ENCODE peak calls at places on chromosomes 6 and 20, in eight cellular contexts. R, Z, H, V, K, T, C and E are unnamed samples.

GRCh38 chr6:10528170-10528981 is 7.2 kb downstream of the GCNT2 start:
- DNase-seq in R (no peak), Z (no peak), H (no peak), V (peak), K (no peak), T (peak), C (no peak), E (no peak)

GRCh38 chr6:156131221-156131903 is 645.8 kb upstream of the ARID1B start:
- DNase-seq in R (no peak), Z (no peak), H (no peak), V (no peak), K (no peak), T (no peak), C (no peak), E (no peak)

GRCh38 chr6:21914121-21914973 is 320.8 kb downstream of the SOX4 start:
- DNase-seq in R (peak), Z (peak), H (no peak), V (peak), K (no peak), T (no peak), C (no peak), E (no peak)

GRCh38 chr6:169701218-169701952 is 444 bp downstream of the WDR27 start:
- DNase-seq in R (no peak), Z (peak), H (no peak), V (no peak), K (no peak), T (no peak), C (no peak), E (no peak)

GRCh38 chr6:34911822-34912221 is 22.8 kb downstream of the ANKS1A start:
- DNase-seq in R (no peak), Z (no peak), H (no peak), V (no peak), K (no peak), T (no peak), C (no peak), E (no peak)

GRCh38 chr6:166476061-166476591 is 93.4 kb upstream of the MPC1 start:
- DNase-seq in R (no peak), Z (no peak), H (peak), V (peak), K (no peak), T (no peak), C (no peak), E (no peak)

GRCh38 chr20:37764333-37764935 is 70.6 kb downstream of the CTNNBL1 start:
- DNase-seq in R (no peak), Z (no peak), H (no peak), V (no peak), K (no peak), T (no peak), C (no peak), E (no peak)

GRCh38 chr20:50679753-50680105 is 11.6 kb downstream of the RIPOR3 start:
- DNase-seq in R (no peak), Z (no peak), H (no peak), V (peak), K (no peak), T (no peak), C (no peak), E (no peak)

GRCh38 chr6:166341915-166342292 is 441 bp downstream of the SFT2D1 start:
- DNase-seq in R (no peak), Z (no peak), H (no peak), V (no peak), K (no peak), T (no peak), C (no peak), E (no peak)

GRCh38 chr6:130324657-130325056 is 41.2 kb upstream of the TMEM200A start:
- DNase-seq in R (no peak), Z (no peak), H (no peak), V (no peak), K (no peak), T (no peak), C (no peak), E (no peak)

GRCh38 chr6:154485784-154486183 is 24.7 kb downstream of the CNKSR3 start:
- DNase-seq in R (no peak), Z (no peak), H (no peak), V (no peak), K (no peak), T (no peak), C (no peak), E (no peak)

GRCh38 chr20:11267762-11268335 is 594.0 kb upstream of the JAG1 start:
- DNase-seq in R (no peak), Z (no peak), H (no peak), V (no peak), K (no peak), T (no peak), C (no peak), E (no peak)

GRCh38 chr6:44254957-44255808 is 2.1 kb downstream of the SLC35B2 start:
- DNase-seq in R (no peak), Z (no peak), H (peak), V (peak), K (no peak), T (peak), C (peak), E (no peak)
- TF ChIP-seq POLR2A in R (no peak), Z (no peak), H (no peak), V (no peak), K (no peak), T (no peak), C (no peak), E (peak)

GRCh38 chr6:53302678-53303360 is 45.9 kb downstream of the ELOVL5 start:
- DNase-seq in R (no peak), Z (no peak), H (no peak), V (no peak), K (no peak), T (peak), C (no peak), E (no peak)
- TF ChIP-seq POLR2A in R (no peak), Z (no peak), H (no peak), V (no peak), K (no peak), T (no peak), C (no peak), E (no peak)

GRCh38 chr6:45422541-45423110 is 44.9 kb upstream of the SUPT3H start:
- DNase-seq in R (no peak), Z (no peak), H (peak), V (peak), K (no peak), T (peak), C (no peak), E (no peak)

GRCh38 chr6:45420083-45420908 is 42.6 kb upstream of the SUPT3H start:
- DNase-seq in R (no peak), Z (no peak), H (peak), V (no peak), K (no peak), T (no peak), C (no peak), E (no peak)

GRCh38 chr6:45420909-45421699 is 43.4 kb upstream of the SUPT3H start:
- DNase-seq in R (no peak), Z (no peak), H (no peak), V (no peak), K (no peak), T (no peak), C (no peak), E (no peak)

GRCh38 chr6:45423111-45423900 is 45.6 kb upstream of the SUPT3H start:
- DNase-seq in R (peak), Z (no peak), H (peak), V (peak), K (no peak), T (no peak), C (peak), E (no peak)

GRCh38 chr6:45421700-45422540 is 44.2 kb upstream of the SUPT3H start:
- DNase-seq in R (peak), Z (peak), H (peak), V (peak), K (peak), T (peak), C (peak), E (no peak)
- TF ChIP-seq POLR2A in R (no peak), Z (no peak), H (no peak), V (no peak), K (no peak), T (no peak), C (no peak), E (no peak)

GRCh38 chr20:57391439-57392129 is 388 bp downstream of the RBM38 start:
- DNase-seq in R (no peak), Z (no peak), H (peak), V (peak), K (no peak), T (no peak), C (no peak), E (no peak)

GRCh38 chr20:57393321-57394086 is 2.3 kb downstream of the RBM38 start:
- DNase-seq in R (no peak), Z (peak), H (peak), V (no peak), K (no peak), T (no peak), C (no peak), E (no peak)

GRCh38 chr20:57394087-57395082 is 3.2 kb downstream of the RBM38 start:
- DNase-seq in R (no peak), Z (no peak), H (peak), V (peak), K (no peak), T (no peak), C (no peak), E (no peak)

GRCh38 chr20:57392130-57392445 is 892 bp downstream of the RBM38 start:
- DNase-seq in R (no peak), Z (no peak), H (peak), V (no peak), K (no peak), T (no peak), C (no peak), E (no peak)

DNA sequence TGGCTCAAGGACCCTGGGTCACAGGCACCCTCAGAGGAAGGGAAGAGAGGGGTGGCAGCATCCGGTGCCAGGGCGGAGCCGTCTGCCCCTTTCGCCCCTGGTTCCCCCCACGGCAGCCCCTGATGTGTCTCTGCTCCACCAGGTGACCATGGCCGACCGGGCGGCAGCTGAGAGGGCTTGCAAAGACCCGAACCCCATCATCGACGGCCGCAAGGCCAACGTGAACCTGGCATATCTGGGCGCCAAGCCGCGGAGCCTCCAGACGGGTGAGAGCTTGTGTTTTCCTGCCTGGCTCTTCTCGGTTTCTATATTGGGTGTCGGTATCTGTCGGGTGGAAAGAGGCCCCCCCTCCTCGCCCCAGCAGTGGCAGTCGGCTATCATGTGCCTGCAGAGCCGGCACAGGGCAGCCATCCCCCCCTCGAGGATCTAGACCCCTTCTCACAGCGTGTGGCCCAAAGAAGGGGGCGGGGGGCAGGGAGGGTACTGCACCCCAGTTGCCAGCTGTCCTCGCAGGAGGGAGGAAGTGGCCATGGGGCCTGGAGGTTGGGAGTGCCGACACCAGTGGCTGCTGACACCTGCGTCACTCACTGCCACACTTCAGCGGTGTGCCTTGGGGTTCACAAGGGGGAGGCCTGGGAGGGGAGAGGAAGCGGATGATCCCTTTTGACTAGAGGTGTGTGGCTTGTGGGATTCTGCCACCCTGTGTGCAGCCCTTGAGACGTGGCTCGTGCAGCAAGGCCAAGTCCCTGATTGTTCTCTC is 1.5 kb downstream of the RBM38 start:
- DNase-seq in R (no peak), Z (no peak), H (peak), V (peak), K (no peak), T (no peak), C (no peak), E (no peak)
- TF ChIP-seq POLR2A in R (no peak), Z (no peak), H (no peak), V (no peak), K (no peak), T (no peak), C (no peak), E (no peak)

GRCh38 chr6:26611599-26611998 is 14.8 kb downstream of the ABT1 start:
- DNase-seq in R (no peak), Z (no peak), H (no peak), V (no peak), K (no peak), T (no peak), C (no peak), E (no peak)
- TF ChIP-seq POLR2A in R (no peak), Z (no peak), H (no peak), V (no peak), K (no peak), T (no peak), C (no peak), E (no peak)